ENCODE peak calls at places on chromosome 18, in nine cellular contexts. One of them, this sample, is unnamed.

GRCh38 chr18:62325806-62326645 is 916 bp downstream of the TNFRSF11A start:
- DNase-seq in cardiac muscle cell: peak
- DNase-seq in colonic mucosa: no peak
- DNase-seq in prostate gland: peak
- DNase-seq in nucleus accumbens: no peak
- DNase-seq in glomerular endothelial cell: no peak
- DNase-seq in IMR-90: peak
- DNase-seq in lower lobe of right lung: no peak
- DNase-seq in stimulated activated naive B cell treated with anti-CD40 and anti-IgM and Interleukin-4, amounts not matched to agents 10 μg/mL and 1 μg/mL and 100 μg/mL, for 72 hours: no peak
- DNase-seq in this sample: no peak

GRCh38 chr18:32576296-32576916 is 105.7 kb upstream of the GAREM1 start:
- DNase-seq in cardiac muscle cell: peak
- DNase-seq in colonic mucosa: no peak
- DNase-seq in prostate gland: no peak
- DNase-seq in nucleus accumbens: peak
- DNase-seq in glomerular endothelial cell: no peak
- DNase-seq in IMR-90: peak
- DNase-seq in lower lobe of right lung: no peak
- DNase-seq in stimulated activated naive B cell treated with anti-CD40 and anti-IgM and Interleukin-4, amounts not matched to agents 10 μg/mL and 1 μg/mL and 100 μg/mL, for 72 hours: no peak
- DNase-seq in this sample: peak

GRCh38 chr18:79577451-79578395 is 101.9 kb upstream of the CTDP1 start:
- DNase-seq in cardiac muscle cell: no peak
- DNase-seq in colonic mucosa: no peak
- DNase-seq in prostate gland: no peak
- DNase-seq in nucleus accumbens: no peak
- DNase-seq in glomerular endothelial cell: no peak
- DNase-seq in IMR-90: peak
- DNase-seq in lower lobe of right lung: peak
- DNase-seq in stimulated activated naive B cell treated with anti-CD40 and anti-IgM and Interleukin-4, amounts not matched to agents 10 μg/mL and 1 μg/mL and 100 μg/mL, for 72 hours: no peak
- DNase-seq in this sample: no peak

GRCh38 chr18:50090370-50091312 is 104.3 kb downstream of the MYO5B start:
- DNase-seq in cardiac muscle cell: no peak
- DNase-seq in colonic mucosa: no peak
- DNase-seq in prostate gland: no peak
- DNase-seq in nucleus accumbens: no peak
- DNase-seq in glomerular endothelial cell: no peak
- DNase-seq in IMR-90: no peak
- DNase-seq in lower lobe of right lung: no peak
- DNase-seq in stimulated activated naive B cell treated with anti-CD40 and anti-IgM and Interleukin-4, amounts not matched to agents 10 μg/mL and 1 μg/mL and 100 μg/mL, for 72 hours: no peak
- DNase-seq in this sample: no peak

GRCh38 chr18:25787281-25787680 is 303.1 kb downstream of the SS18 start:
- DNase-seq in cardiac muscle cell: no peak
- DNase-seq in colonic mucosa: no peak
- DNase-seq in prostate gland: no peak
- DNase-seq in nucleus accumbens: no peak
- DNase-seq in glomerular endothelial cell: no peak
- DNase-seq in IMR-90: no peak
- DNase-seq in lower lobe of right lung: no peak
- DNase-seq in stimulated activated naive B cell treated with anti-CD40 and anti-IgM and Interleukin-4, amounts not matched to agents 10 μg/mL and 1 μg/mL and 100 μg/mL, for 72 hours: no peak
- DNase-seq in this sample: no peak

GRCh38 chr18:79939096-79939495 is 12.4 kb downstream of the SLC66A2 start:
- DNase-seq in cardiac muscle cell: no peak
- DNase-seq in colonic mucosa: peak
- DNase-seq in prostate gland: peak
- DNase-seq in nucleus accumbens: no peak
- DNase-seq in glomerular endothelial cell: no peak
- DNase-seq in IMR-90: no peak
- DNase-seq in lower lobe of right lung: peak
- DNase-seq in stimulated activated naive B cell treated with anti-CD40 and anti-IgM and Interleukin-4, amounts not matched to agents 10 μg/mL and 1 μg/mL and 100 μg/mL, for 72 hours: no peak
- DNase-seq in this sample: no peak

GRCh38 chr18:46260879-46261143 is 156.6 kb downstream of the HAUS1 start:
- DNase-seq in cardiac muscle cell: no peak
- DNase-seq in colonic mucosa: no peak
- DNase-seq in prostate gland: no peak
- DNase-seq in nucleus accumbens: no peak
- DNase-seq in glomerular endothelial cell: no peak
- DNase-seq in IMR-90: peak
- DNase-seq in lower lobe of right lung: no peak
- DNase-seq in stimulated activated naive B cell treated with anti-CD40 and anti-IgM and Interleukin-4, amounts not matched to agents 10 μg/mL and 1 μg/mL and 100 μg/mL, for 72 hours: no peak
- DNase-seq in this sample: no peak

GRCh38 chr18:6734746-6735430 is 5.4 kb downstream of the ARHGAP28 start:
- DNase-seq in cardiac muscle cell: no peak
- DNase-seq in colonic mucosa: no peak
- DNase-seq in prostate gland: no peak
- DNase-seq in nucleus accumbens: no peak
- DNase-seq in glomerular endothelial cell: no peak
- DNase-seq in IMR-90: peak
- DNase-seq in lower lobe of right lung: no peak
- DNase-seq in stimulated activated naive B cell treated with anti-CD40 and anti-IgM and Interleukin-4, amounts not matched to agents 10 μg/mL and 1 μg/mL and 100 μg/mL, for 72 hours: no peak
- DNase-seq in this sample: no peak

GRCh38 chr18:10054366-10054765 is 140.6 kb downstream of the VAPA start:
- DNase-seq in cardiac muscle cell: no peak
- DNase-seq in colonic mucosa: no peak
- DNase-seq in prostate gland: no peak
- DNase-seq in nucleus accumbens: no peak
- DNase-seq in glomerular endothelial cell: no peak
- DNase-seq in IMR-90: no peak
- DNase-seq in lower lobe of right lung: no peak
- DNase-seq in stimulated activated naive B cell treated with anti-CD40 and anti-IgM and Interleukin-4, amounts not matched to agents 10 μg/mL and 1 μg/mL and 100 μg/mL, for 72 hours: no peak
- DNase-seq in this sample: no peak

GRCh38 chr18:32730620-32731021 is 42.2 kb downstream of the KLHL14 start:
- DNase-seq in cardiac muscle cell: no peak
- DNase-seq in colonic mucosa: no peak
- DNase-seq in prostate gland: no peak
- DNase-seq in nucleus accumbens: no peak
- DNase-seq in glomerular endothelial cell: no peak
- DNase-seq in IMR-90: no peak
- DNase-seq in lower lobe of right lung: no peak
- DNase-seq in stimulated activated naive B cell treated with anti-CD40 and anti-IgM and Interleukin-4, amounts not matched to agents 10 μg/mL and 1 μg/mL and 100 μg/mL, for 72 hours: no peak
- DNase-seq in this sample: peak

GRCh38 chr18:63505566-63506335 is 29.0 kb downstream of the SERPINB5 start:
- DNase-seq in cardiac muscle cell: peak
- DNase-seq in colonic mucosa: peak
- DNase-seq in prostate gland: no peak
- DNase-seq in nucleus accumbens: no peak
- DNase-seq in glomerular endothelial cell: no peak
- DNase-seq in IMR-90: peak
- DNase-seq in lower lobe of right lung: no peak
- DNase-seq in stimulated activated naive B cell treated with anti-CD40 and anti-IgM and Interleukin-4, amounts not matched to agents 10 μg/mL and 1 μg/mL and 100 μg/mL, for 72 hours: peak
- DNase-seq in this sample: no peak

GRCh38 chr18:27057459-27058302 is 127.4 kb downstream of the CHST9 start:
- DNase-seq in cardiac muscle cell: peak
- DNase-seq in colonic mucosa: no peak
- DNase-seq in prostate gland: peak
- DNase-seq in nucleus accumbens: no peak
- DNase-seq in glomerular endothelial cell: no peak
- DNase-seq in IMR-90: no peak
- DNase-seq in lower lobe of right lung: no peak
- DNase-seq in stimulated activated naive B cell treated with anti-CD40 and anti-IgM and Interleukin-4, amounts not matched to agents 10 μg/mL and 1 μg/mL and 100 μg/mL, for 72 hours: no peak
- DNase-seq in this sample: no peak

This sample was measured in fibroblast of the conjunctiva.